ENCODE peak calls at places on chromosomes 3 and 15, in seven cellular contexts. J is mammary epithelial cell, E is lower leg skin, K is left lung, Z is A549, O is epithelial cell of proximal tubule, H is coronary artery. Y is an unnamed sample.

GRCh38 chr3:150449169-150449721 is 41.1 kb downstream of the TSC22D2 start:
- DNase-seq in J (peak; percentile 70), E (no peak), K (no peak), Z (no peak), O (no peak), H (no peak), Y (peak; percentile 83)

GRCh38 chr3:16916840-16917239 is 32.1 kb downstream of the PLCL2 start:
- DNase-seq in J (no peak), E (no peak), K (no peak), Z (no peak), O (no peak), H (no peak), Y (no peak)

GRCh38 chr3:43266995-43267394 is 19.3 kb upstream of the SNRK start:
- DNase-seq in J (no peak), E (no peak), K (no peak), Z (no peak), O (no peak), H (no peak), Y (no peak)

GRCh38 chr15:71250936-71251468 is 135.7 kb downstream of the THSD4 start:
- DNase-seq in J (no peak), E (no peak), K (no peak), Z (no peak), O (no peak), H (no peak), Y (peak; percentile 54)

GRCh38 chr3:13466781-13467180 is 13.3 kb upstream of the HDAC11 start:
- DNase-seq in J (no peak), E (no peak), K (no peak), Z (no peak), O (no peak), H (no peak), Y (no peak)

GRCh38 chr15:82040862-82041261 is 5.0 kb downstream of the MEX3B start:
- DNase-seq in J (no peak), E (no peak), K (peak; percentile 46), Z (no peak), O (no peak), H (no peak), Y (no peak)

GRCh38 chr3:39911465-39912309 is 102.3 kb downstream of the MYRIP start:
- DNase-seq in J (peak; percentile 75), E (no peak), K (no peak), Z (no peak), O (no peak), H (no peak), Y (no peak)

GRCh38 chr15:57118013-57118799 is 199.8 kb downstream of the TCF12 start:
- DNase-seq in J (peak; percentile 29), E (no peak), K (no peak), Z (no peak), O (peak; percentile 39), H (no peak), Y (no peak)

GRCh38 chr3:50190921-50191660 is at the start of gene GNAT1:
- DNase-seq in J (no peak), E (no peak), K (no peak), Z (no peak), O (no peak), H (no peak), Y (no peak)

GRCh38 chr3:50237133-50237651 is 1.2 kb downstream of the GNAI2 start:
- DNase-seq in J (peak; percentile 41), E (no peak), K (no peak), Z (no peak), O (no peak), H (no peak), Y (peak; percentile 55)

GRCh38 chr3:108724101-108724500 is 33.1 kb downstream of the RETNLB start:
- DNase-seq in J (no peak), E (no peak), K (no peak), Z (no peak), O (no peak), H (no peak), Y (no peak)

GRCh38 chr15:22851513-22851912 is 13.0 kb downstream of the NIPA2 start:
- DNase-seq in J (no peak), E (no peak), K (no peak), Z (no peak), O (no peak), H (no peak), Y (no peak)

GRCh38 chr3:169410430-169410829 is 253.1 kb downstream of the MECOM start:
- DNase-seq in J (no peak), E (no peak), K (no peak), Z (no peak), O (no peak), H (no peak), Y (no peak)

GRCh38 chr3:170565495-170565894 is 20.4 kb downstream of the SLC7A14 start:
- DNase-seq in J (no peak), E (no peak), K (no peak), Z (no peak), O (no peak), H (no peak), Y (no peak)

GRCh38 chr3:172716476-172716875 is 5.6 kb upstream of the NCEH1 start:
- DNase-seq in J (no peak), E (no peak), K (peak; percentile 74), Z (no peak), O (no peak), H (no peak), Y (no peak)

GRCh38 chr3:131221731-131222130 is 159.8 kb upstream of the NUDT16 start:
- DNase-seq in J (peak; percentile 69), E (no peak), K (no peak), Z (no peak), O (no peak), H (no peak), Y (peak; percentile 60)

GRCh38 chr3:188764609-188765008 is 407.2 kb upstream of the TPRG1 start:
- DNase-seq in J (no peak), E (no peak), K (no peak), Z (no peak), O (no peak), H (no peak), Y (no peak)

DNA sequence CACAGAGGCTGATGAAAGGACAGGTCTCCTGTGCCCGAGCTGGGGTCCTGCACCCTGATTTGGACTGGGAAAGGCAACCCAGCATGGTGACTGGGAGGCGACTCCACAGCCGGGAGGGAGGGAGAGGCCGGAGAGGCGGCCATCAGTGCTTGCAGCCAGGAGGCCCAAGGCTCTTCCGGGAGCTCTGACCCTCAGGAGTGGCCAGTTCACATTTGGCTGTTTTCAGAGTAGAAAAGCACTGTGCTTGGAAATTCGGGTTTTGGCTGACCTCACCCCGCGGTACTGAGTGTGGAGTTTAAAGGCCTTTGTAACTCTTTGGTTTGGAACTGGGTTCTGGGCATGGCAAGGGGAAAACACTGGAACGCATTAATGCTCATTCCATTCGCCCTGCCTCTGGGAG is 31.9 kb downstream of the SMAD6 start:
- DNase-seq in J (no peak), E (no peak), K (no peak), Z (no peak), O (no peak), H (no peak), Y (no peak)
- TF ChIP-seq CTCF in J (no peak), E (no peak), K (no peak), Z (no peak), O (no peak), H (no peak), Y (no peak)

GRCh38 chr3:94616833-94617232 is 554.0 kb downstream of the NSUN3 start:
- DNase-seq in J (peak; percentile 37), E (no peak), K (no peak), Z (peak; percentile 19), O (no peak), H (no peak), Y (no peak)

GRCh38 chr3:94617312-94617711 is 554.5 kb downstream of the NSUN3 start:
- DNase-seq in J (no peak), E (no peak), K (no peak), Z (no peak), O (no peak), H (no peak), Y (no peak)

GRCh38 chr3:94614192-94614591 is 551.3 kb downstream of the NSUN3 start:
- DNase-seq in J (no peak), E (no peak), K (no peak), Z (no peak), O (no peak), H (no peak), Y (no peak)

GRCh38 chr3:94615275-94616065 is 552.6 kb downstream of the NSUN3 start:
- DNase-seq in J (peak; percentile 70), E (no peak), K (no peak), Z (no peak), O (peak; percentile 3), H (no peak), Y (no peak)

DNA sequence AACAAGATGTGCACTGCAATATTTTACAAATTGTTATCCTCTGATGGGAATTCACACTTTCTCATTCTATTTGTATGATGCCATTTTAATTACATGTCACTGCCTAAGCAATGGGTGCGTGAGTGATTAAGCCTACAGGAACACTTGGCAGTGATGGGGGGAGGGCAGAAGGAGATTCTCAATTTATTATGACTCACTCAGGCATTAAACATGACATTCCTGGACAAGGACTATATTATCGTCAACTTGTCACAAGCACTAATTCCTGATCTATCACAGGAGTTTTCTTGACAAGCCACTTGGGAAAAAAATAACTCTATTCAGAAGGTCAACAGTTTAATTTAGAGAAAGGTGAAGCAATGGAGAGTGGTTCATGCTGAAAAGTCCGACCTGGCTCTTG is 556.8 kb downstream of the NSUN3 start:
- DNase-seq in J (no peak), E (no peak), K (no peak), Z (no peak), O (no peak), H (no peak), Y (no peak)
- H3K4me3 ChIP-seq in J (no peak overlapping the region), E (no peak overlapping the region), K (no peak overlapping the region), Z (no peak overlapping the region), O (no peak overlapping the region), H (no peak overlapping the region), Y (no peak overlapping the region)

DNA sequence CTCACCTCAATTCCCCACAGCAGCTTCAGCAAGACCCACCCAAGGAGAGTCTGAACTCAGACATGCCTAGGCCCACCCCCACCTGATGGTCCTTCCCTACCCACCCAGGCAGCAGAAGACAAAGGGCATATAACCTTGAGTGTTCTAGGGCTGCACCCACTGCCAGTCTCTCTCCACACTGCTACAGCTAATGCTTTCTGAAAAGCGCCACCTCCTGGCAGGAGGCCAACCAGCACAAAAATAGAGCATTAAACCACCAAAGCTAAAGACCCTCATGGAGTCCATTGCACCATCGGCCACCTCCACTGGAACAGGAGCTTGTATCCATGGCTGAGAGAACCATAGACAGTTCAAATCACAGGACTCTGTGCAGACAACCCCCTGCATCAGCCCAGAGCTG is 11.3 kb upstream of the RPL39L start:
- DNase-seq in J (no peak), E (no peak), K (no peak), Z (no peak), O (no peak), H (no peak), Y (no peak)
- TF ChIP-seq CTCF in J (peak; percentile 4), E (no peak), K (no peak), Z (no peak), O (peak; percentile 38), H (no peak), Y (peak; percentile 18)

DNA sequence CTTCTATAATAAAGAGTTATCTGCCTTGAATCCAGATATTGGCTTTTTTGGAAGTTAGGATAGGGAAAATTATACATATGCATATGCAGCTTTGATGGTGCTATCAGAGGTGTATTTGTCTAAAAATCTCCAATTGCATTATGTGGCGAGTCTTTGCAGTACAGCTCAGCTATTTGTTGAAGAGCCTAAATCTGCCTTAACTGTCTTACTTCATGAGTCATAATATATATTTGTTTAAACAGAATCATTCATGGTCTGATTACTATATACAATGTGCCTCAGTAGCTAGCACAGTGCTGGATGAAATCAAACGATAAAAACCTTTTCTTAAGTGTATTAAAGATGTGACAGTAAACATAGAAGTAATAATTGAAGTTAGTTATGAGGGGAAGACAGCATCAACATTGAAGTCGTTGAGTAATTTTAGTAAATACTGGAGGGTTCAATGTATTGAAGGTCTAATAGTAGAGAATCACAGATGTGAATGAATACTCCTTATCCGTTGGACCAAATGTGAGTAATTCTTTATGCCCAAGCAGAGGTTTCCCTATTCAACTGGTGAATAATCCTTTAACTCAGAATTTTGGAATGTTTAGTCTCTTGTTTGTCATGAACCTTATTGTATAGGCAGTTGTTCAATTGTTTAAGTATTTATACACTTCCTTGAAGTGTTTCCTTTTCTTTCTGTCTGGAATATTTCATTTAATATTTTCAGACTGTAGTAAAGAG is 74.8 kb upstream of the NAALADL2 start:
- DNase-seq in J (no peak), E (no peak), K (no peak), Z (no peak), O (no peak), H (no peak), Y (no peak)
- H3K4me3 ChIP-seq in J (no peak overlapping the region), E (no peak overlapping the region), K (no peak overlapping the region), Z (no peak overlapping the region), O (no peak overlapping the region), H (no peak overlapping the region), Y (no peak overlapping the region)